ENCODE peak calls at places on chromosomes 13 and 19, in eight cellular contexts. U, O, D, J, W, V, K and M are unnamed samples.

GRCh38 chr19:40424637-40425449 is 949 bp downstream of the SERTAD1 start:
- DNase-seq in J (no peak), V (peak; percentile 16), O (no peak), W (peak; percentile 24), K (no peak), D (no peak), U (no peak), M (no peak)

GRCh38 chr13:27744861-27745260 is 47.4 kb upstream of the GSX1 start:
- DNase-seq in V (no peak), J (peak; percentile 23), U (no peak), W (no peak), K (no peak), D (no peak), O (no peak), M (no peak)

GRCh38 chr13:22945321-22946226 is 235.2 kb upstream of the SGCG start:
- DNase-seq in U (peak; percentile 60), D (no peak), V (no peak), W (no peak), O (no peak), J (no peak), K (no peak), M (no peak)

GRCh38 chr13:45289936-45290563 is 50.9 kb downstream of the TPT1 start:
- DNase-seq in V (no peak), O (no peak), U (no peak), J (no peak), K (no peak), D (no peak), W (no peak), M (no peak)

GRCh38 chr19:15265849-15266248 is 33.6 kb upstream of the EPHX3 start:
- DNase-seq in J (no peak), U (peak; percentile 94), K (peak; percentile 97), D (peak; percentile 96), O (peak; percentile 91), W (peak; percentile 99), V (peak; percentile 100), M (peak; percentile 94)

GRCh38 chr19:35454663-35455062 is 6.6 kb downstream of the FFAR2 start:
- DNase-seq in W (no peak), K (no peak), V (no peak), O (no peak), U (no peak), D (no peak), J (no peak), M (no peak)

GRCh38 chr19:51461723-51462161 is 3.5 kb upstream of the SIGLEC8 start:
- DNase-seq in V (peak; percentile 7), D (no peak), J (no peak), K (peak; percentile 62), U (peak; percentile 81), W (no peak), O (no peak), M (no peak)

GRCh38 chr19:18291590-18292459 is 10.4 kb upstream of the JUND start:
- DNase-seq in U (peak; percentile 97), K (peak; percentile 96), O (no peak), J (peak; percentile 73), W (peak; percentile 90), D (no peak), V (peak; percentile 79), M (no peak)

GRCh38 chr19:3459322-3459881 is 20.9 kb downstream of the SMIM24 start:
- DNase-seq in W (peak; percentile 97), V (peak; percentile 90), K (peak; percentile 95), O (peak; percentile 60), U (peak; percentile 95), J (no peak), D (peak; percentile 58), M (peak; percentile 69)

GRCh38 chr13:81480634-81481033 is 1139.7 kb upstream of the SPRY2 start:
- DNase-seq in O (no peak), V (no peak), J (no peak), W (no peak), D (no peak), U (no peak), K (no peak), M (no peak)

GRCh38 chr13:49690133-49690989 is 925 bp downstream of the EBPL start:
- DNase-seq in O (no peak), D (peak; percentile 55), K (no peak), U (no peak), W (peak; percentile 61), V (peak; percentile 70), J (no peak), M (no peak)

GRCh38 chr19:14770136-14770535 is 8.2 kb downstream of the ADGRE2 start:
- DNase-seq in V (no peak), J (no peak), O (no peak), U (peak; percentile 29), W (no peak), D (no peak), K (no peak), M (no peak)

GRCh38 chr19:8641908-8642547 is 11.6 kb downstream of the NFILZ start:
- DNase-seq in O (no peak), W (peak; percentile 75), K (no peak), D (no peak), U (no peak), J (no peak), V (no peak), M (no peak)

GRCh38 chr19:42247631-42248199 is 5.3 kb upstream of the GSK3A start:
- DNase-seq in K (no peak), D (no peak), U (no peak), O (no peak), V (no peak), J (no peak), W (no peak), M (no peak)

GRCh38 chr13:20441879-20442278 is 83.8 kb downstream of the CRYL1 start:
- DNase-seq in O (peak; percentile 45), V (no peak), K (no peak), U (no peak), W (peak; percentile 70), D (peak; percentile 4), J (no peak), M (no peak)

DNA sequence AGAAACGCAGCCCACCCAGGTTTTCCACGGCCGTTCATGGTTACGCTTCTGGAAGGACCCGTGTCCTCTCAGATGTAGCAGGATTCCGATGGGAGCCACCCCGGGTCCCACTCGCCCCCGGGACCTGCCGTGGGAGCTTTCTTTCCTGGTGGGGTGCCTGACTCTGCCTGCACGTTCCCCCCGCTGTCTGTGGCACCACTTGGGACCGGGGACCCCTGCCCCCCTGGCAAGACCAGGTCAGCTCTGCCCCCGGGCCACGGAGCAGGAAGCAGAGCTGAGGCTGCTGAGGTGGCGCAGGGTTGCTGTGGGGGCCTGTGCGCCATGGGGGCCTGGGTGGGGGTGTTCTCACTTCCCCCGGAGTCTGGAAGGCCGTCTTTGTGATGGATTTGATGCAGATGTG is 12.1 kb downstream of the CSNK1G2 start:
- DNase-seq in W (no peak), O (no peak), J (no peak), V (no peak), U (no peak), K (no peak), D (no peak), M (no peak)
- TF ChIP-seq CTCF in W (no peak), O (no peak), J (no peak), V (no peak), U (no peak), K (no peak), D (no peak), M (no peak)

GRCh38 chr19:12137541-12137940 is 2.6 kb downstream of the ZNF20 start:
- DNase-seq in K (no peak), U (peak; percentile 67), O (no peak), W (no peak), V (no peak), D (no peak), J (no peak), M (no peak)
- TF ChIP-seq CTCF in K (no peak), U (no peak), O (no peak), W (no peak), V (no peak), D (no peak), J (no peak), M (no peak)

GRCh38 chr13:100436099-100436498 is 152.5 kb downstream of the GGACT start:
- DNase-seq in K (no peak), V (peak; percentile 68), U (no peak), J (no peak), W (no peak), O (no peak), D (no peak), M (no peak)
- TF ChIP-seq CTCF in K (no peak), V (no peak), U (no peak), J (no peak), W (no peak), O (no peak), D (no peak), M (no peak)

DNA sequence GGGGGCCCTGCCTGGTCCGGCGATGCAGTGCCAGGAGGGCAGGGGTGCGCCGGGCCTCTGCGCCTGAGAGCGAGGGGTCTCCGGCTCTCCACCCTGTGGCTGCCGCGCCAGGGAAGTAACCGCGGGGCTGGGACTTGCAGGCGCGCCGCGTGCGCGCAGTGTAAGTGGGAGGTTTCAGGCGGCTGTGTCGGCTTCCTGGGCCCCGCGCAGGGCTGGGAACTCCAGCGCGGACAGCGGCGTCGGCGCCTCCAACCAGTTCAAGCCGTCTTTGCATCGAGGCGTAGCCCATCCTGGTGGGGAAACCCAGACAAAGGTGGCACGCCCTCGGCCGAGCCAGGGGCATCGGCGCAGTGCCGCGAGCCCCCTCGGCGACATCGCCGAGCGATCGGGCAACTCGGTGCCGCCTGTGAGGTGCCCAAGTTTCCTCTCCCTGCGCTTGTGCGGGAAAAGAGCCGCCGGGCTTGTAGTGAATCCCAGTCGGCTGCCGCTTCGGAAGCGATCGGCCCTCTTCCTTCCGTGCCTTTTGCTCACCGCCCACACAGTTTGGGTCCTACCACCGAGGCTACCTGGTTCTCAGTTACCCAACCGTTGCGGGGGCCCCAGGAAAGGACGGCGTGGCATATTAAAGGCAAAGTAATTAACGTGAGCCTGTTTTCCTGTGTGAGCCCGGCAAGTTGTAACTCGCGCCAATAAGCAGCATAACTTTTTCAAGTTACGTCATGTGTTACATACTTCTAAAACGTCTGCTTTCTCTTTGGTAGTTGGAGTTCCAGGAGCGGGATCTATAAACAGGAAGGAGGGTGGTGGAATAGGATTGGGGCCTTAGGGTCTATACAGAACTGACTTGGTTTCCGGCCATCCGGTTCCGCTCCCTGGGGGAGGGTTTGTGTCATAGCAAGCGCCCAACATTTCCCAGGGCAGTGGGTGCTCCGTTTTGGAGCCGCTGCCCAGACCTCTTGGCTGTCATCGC is 1.2 kb downstream of the LRCH1 start:
- DNase-seq in J (peak; percentile 72), U (peak; percentile 94), K (peak; percentile 86), W (peak; percentile 82), O (no peak), D (no peak), V (peak; percentile 71), M (peak; percentile 49)
- TF ChIP-seq CTCF in J (peak; percentile 20), U (no peak), K (no peak), W (peak; percentile 11), O (peak; percentile 12), D (peak; percentile 16), V (no peak), M (no peak)

GRCh38 chr13:71477735-71478134 is 389.3 kb downstream of the DACH1 start:
- DNase-seq in J (no peak), W (peak; percentile 3), K (no peak), D (no peak), O (no peak), U (no peak), V (no peak), M (no peak)
- TF ChIP-seq CTCF in J (peak; percentile 49), W (peak; percentile 45), K (no peak), D (peak; percentile 38), O (no peak), U (no peak), V (no peak), M (peak; percentile 18)